ENCODE peak calls at places on chromosomes 12 and 14, in six cellular contexts. Z, P, N, X, H and M are unnamed samples. For H3K9me3, the result is how much of the 10 kb centered on the place peaks cover.

GRCh38 chr14:51871846-51872245 is 11.4 kb downstream of the GNG2 start:
- DNase-seq in Z (no peak), P (no peak), N (no peak), X (no peak), H (no peak), M (no peak)

GRCh38 chr12:69123909-69124638 is 115.3 kb upstream of the CPSF6 start:
- DNase-seq in Z (no peak), P (no peak), N (no peak), X (no peak), H (no peak), M (no peak)

GRCh38 chr12:62632521-62632920 is 165.9 kb downstream of the MON2 start:
- DNase-seq in Z (peak), P (no peak), N (peak), X (peak), H (no peak), M (no peak)

GRCh38 chr12:121214855-121215745 is 5.2 kb downstream of the P2RX4 start:
- DNase-seq in Z (no peak), P (peak), N (no peak), X (no peak), H (no peak), M (no peak)

GRCh38 chr14:50926851-50927386 is 17.4 kb downstream of the PYGL start:
- DNase-seq in Z (no peak), P (no peak), N (no peak), X (no peak), H (no peak), M (no peak)

GRCh38 chr12:100845095-100845494 is 50.5 kb downstream of the ANO4 start:
- DNase-seq in Z (no peak), P (no peak), N (no peak), X (no peak), H (no peak), M (no peak)

GRCh38 chr14:94345344-94346072 is 22.4 kb upstream of the SERPINA6 start:
- DNase-seq in Z (no peak), P (peak), N (no peak), X (no peak), H (no peak), M (no peak)

GRCh38 chr12:103762473-103762872 is 78.6 kb downstream of the NT5DC3 start:
- DNase-seq in Z (no peak), P (no peak), N (no peak), X (no peak), H (no peak), M (no peak)

GRCh38 chr12:130111965-130112496 is 50.2 kb upstream of the FZD10 start:
- DNase-seq in Z (peak), P (no peak), N (no peak), X (no peak), H (no peak), M (no peak)

GRCh38 chr12:103812789-103813188 is 28.2 kb downstream of the NT5DC3 start:
- DNase-seq in Z (no peak), P (no peak), N (no peak), X (no peak), H (no peak), M (no peak)

GRCh38 chr12:6725350-6725749 is 1.5 kb downstream of the COPS7A start:
- DNase-seq in Z (no peak), P (no peak), N (no peak), X (no peak), H (no peak), M (no peak)
- H3K27ac ChIP-seq in Z (no peak), P (no peak), N (no peak), X (no peak), H (no peak), M (no peak)

GRCh38 chr12:38016606-38017005 is 300.0 kb upstream of the ALG10B start:
- DNase-seq in Z (no peak), P (no peak), N (no peak), X (no peak), H (no peak), M (no peak)
- H3K9me3 ChIP-seq in Z (under half), P (under half), N (under half), X (under half), H (under half), M (under half)

GRCh38 chr12:119804011-119804641 is 73.0 kb downstream of the CIT start:
- DNase-seq in Z (peak), P (peak), N (no peak), X (no peak), H (no peak), M (no peak)

GRCh38 chr12:119802472-119802871 is 74.6 kb downstream of the CIT start:
- DNase-seq in Z (no peak), P (no peak), N (no peak), X (no peak), H (no peak), M (no peak)

GRCh38 chr12:119807380-119807779 is 69.7 kb downstream of the CIT start:
- DNase-seq in Z (no peak), P (no peak), N (no peak), X (no peak), H (no peak), M (no peak)

GRCh38 chr12:119808441-119808840 is 68.7 kb downstream of the CIT start:
- DNase-seq in Z (no peak), P (no peak), N (no peak), X (no peak), H (no peak), M (no peak)

GRCh38 chr12:119803391-119803791 is 73.7 kb downstream of the CIT start:
- DNase-seq in Z (peak), P (no peak), N (no peak), X (no peak), H (no peak), M (no peak)
- TF ChIP-seq CTCF in Z (no peak), P (no peak), N (no peak), X (no peak), H (no peak), M (no peak)

GRCh38 chr14:96398432-96398831 is 6.5 kb downstream of the AK7 start:
- DNase-seq in Z (no peak), P (no peak), N (no peak), X (no peak), H (no peak), M (no peak)

GRCh38 chr14:96399405-96399804 is 7.5 kb downstream of the AK7 start:
- DNase-seq in Z (no peak), P (no peak), N (no peak), X (no peak), H (no peak), M (no peak)

GRCh38 chr14:96398921-96399320 is 7.0 kb downstream of the AK7 start:
- DNase-seq in Z (no peak), P (no peak), N (no peak), X (no peak), H (no peak), M (no peak)

GRCh38 chr14:96403409-96403808 is 11.5 kb downstream of the AK7 start:
- DNase-seq in Z (no peak), P (no peak), N (no peak), X (no peak), H (no peak), M (no peak)

GRCh38 chr14:96400495-96400894 is 8.6 kb downstream of the AK7 start:
- DNase-seq in Z (no peak), P (no peak), N (no peak), X (no peak), H (no peak), M (no peak)
- H3K27ac ChIP-seq in Z (no peak), P (no peak), N (no peak), X (no peak), H (no peak), M (no peak)

DNA sequence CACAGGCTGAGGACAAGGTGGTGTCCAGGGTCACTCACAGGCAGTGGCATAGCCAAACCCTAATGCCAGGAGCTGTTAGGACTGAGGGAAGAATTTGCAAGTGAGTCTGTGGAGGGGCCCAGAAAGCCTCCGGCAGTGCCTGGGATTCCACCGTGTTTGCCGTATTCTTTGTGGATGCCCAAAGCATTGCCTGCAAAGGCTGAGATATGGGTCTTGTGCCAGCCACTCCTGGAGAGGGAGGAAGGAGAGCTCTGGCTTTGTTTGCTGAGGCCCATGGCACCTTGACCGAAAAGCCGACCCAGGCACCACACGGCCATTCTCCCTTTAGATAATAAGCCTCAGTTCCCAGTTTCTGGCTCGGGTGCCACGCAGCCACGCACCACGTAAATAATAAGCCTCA is 35.8 kb upstream of the GALNT9 start:
- DNase-seq in Z (no peak), P (no peak), N (peak), X (peak), H (no peak), M (no peak)
- H3K9me3 ChIP-seq in Z (under half), P (under half), N (under half), X (under half), H (under half), M (under half)

GRCh38 chr14:69807192-69807591 is 10.2 kb upstream of the SLC10A1 start:
- DNase-seq in Z (no peak), P (no peak), N (no peak), X (no peak), H (no peak), M (no peak)

GRCh38 chr14:69804902-69805301 is 7.9 kb upstream of the SLC10A1 start:
- DNase-seq in Z (no peak), P (no peak), N (no peak), X (no peak), H (no peak), M (no peak)

GRCh38 chr14:69798339-69798735 is 1.3 kb upstream of the SLC10A1 start:
- DNase-seq in Z (no peak), P (no peak), N (no peak), X (no peak), H (no peak), M (no peak)

GRCh38 chr14:69808919-69809808 is 12.1 kb upstream of the SLC10A1 start:
- DNase-seq in Z (no peak), P (no peak), N (no peak), X (no peak), H (no peak), M (no peak)

DNA sequence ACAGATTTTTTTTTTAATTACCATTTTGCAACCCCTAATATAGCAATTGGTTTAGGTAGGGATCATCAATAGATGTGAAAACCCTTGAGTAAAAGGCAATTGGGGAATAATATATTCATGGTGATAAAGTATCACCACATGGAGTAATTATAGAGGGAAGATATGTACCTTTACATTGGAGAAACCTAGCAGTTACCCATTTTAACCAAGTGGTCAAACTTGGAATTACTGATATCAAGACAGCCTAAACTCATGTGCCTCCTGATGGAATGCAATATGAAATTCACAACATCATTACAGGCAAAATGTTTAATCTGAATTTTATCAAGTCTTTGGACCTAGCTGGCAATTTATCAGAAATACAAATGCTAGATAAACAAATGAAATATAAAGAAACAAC is 6.7 kb upstream of the SLC10A1 start:
- DNase-seq in Z (no peak), P (peak), N (no peak), X (no peak), H (no peak), M (no peak)
- TF ChIP-seq CTCF in Z (peak), P (no peak), N (no peak), X (no peak), H (no peak), M (no peak)